ENCODE peak calls at places on chromosomes 4 and X, in four cellular contexts. One of them, this sample, is unnamed.

GRCh38 chrX:45849261-45849660 is 648.6 kb upstream of the DIPK2B start:
- DNase-seq in AG04450: peak; percentile 36
- DNase-seq in GM04503: peak; percentile 55
- DNase-seq in H54: no peak
- DNase-seq in this sample: peak; percentile 70

GRCh38 chrX:150767045-150767395 is 73.8 kb downstream of the MTMR1 start:
- DNase-seq in AG04450: no peak
- DNase-seq in GM04503: no peak
- DNase-seq in H54: no peak
- DNase-seq in this sample: no peak

GRCh38 chr4:41256740-41257256 is at the start of gene UCHL1:
- DNase-seq in AG04450: peak; percentile 91
- DNase-seq in GM04503: no peak
- DNase-seq in H54: peak; percentile 61
- DNase-seq in this sample: peak; percentile 41

GRCh38 chr4:3293410-3294391 is 880 bp downstream of the RGS12 start:
- DNase-seq in AG04450: no peak
- DNase-seq in GM04503: no peak
- DNase-seq in H54: no peak
- DNase-seq in this sample: no peak

GRCh38 chr4:187294861-187295260 is 571.2 kb upstream of the FAT1 start:
- DNase-seq in AG04450: no peak
- DNase-seq in GM04503: no peak
- DNase-seq in H54: no peak
- DNase-seq in this sample: no peak

GRCh38 chr4:114163051-114163450 is 183.6 kb upstream of the ARSJ start:
- DNase-seq in AG04450: no peak
- DNase-seq in GM04503: peak; percentile 16
- DNase-seq in H54: no peak
- DNase-seq in this sample: no peak

GRCh38 chr4:85776579-85776978 is 301.6 kb downstream of the ARHGAP24 start:
- DNase-seq in AG04450: no peak
- DNase-seq in GM04503: no peak
- DNase-seq in H54: no peak
- DNase-seq in this sample: no peak

GRCh38 chr4:153265311-153266047 is 61.2 kb downstream of the TRIM2 start:
- DNase-seq in AG04450: no peak
- DNase-seq in GM04503: no peak
- DNase-seq in H54: no peak
- DNase-seq in this sample: no peak

GRCh38 chr4:17206829-17207773 is 304.8 kb downstream of the QDPR start:
- DNase-seq in AG04450: no peak
- DNase-seq in GM04503: no peak
- DNase-seq in H54: no peak
- DNase-seq in this sample: no peak

GRCh38 chr4:20682853-20683252 is 17.4 kb upstream of the PACRGL start:
- DNase-seq in AG04450: no peak
- DNase-seq in GM04503: no peak
- DNase-seq in H54: no peak
- DNase-seq in this sample: no peak

GRCh38 chr4:42554072-42554471 is 102.8 kb downstream of the ATP8A1 start:
- DNase-seq in AG04450: no peak
- DNase-seq in GM04503: no peak
- DNase-seq in H54: no peak
- DNase-seq in this sample: no peak

GRCh38 chrX:71210829-71211228 is 12.2 kb upstream of the GJB1 start:
- DNase-seq in AG04450: no peak
- DNase-seq in GM04503: peak; percentile 50
- DNase-seq in H54: no peak
- DNase-seq in this sample: peak; percentile 24

GRCh38 chrX:7218321-7219152 is 70.6 kb upstream of the PUDP start:
- DNase-seq in AG04450: no peak
- DNase-seq in GM04503: no peak
- DNase-seq in H54: no peak
- DNase-seq in this sample: no peak

GRCh38 chr4:26192921-26193894 is 127.6 kb upstream of the RBPJ start:
- DNase-seq in AG04450: no peak
- DNase-seq in GM04503: no peak
- DNase-seq in H54: no peak
- DNase-seq in this sample: no peak

This sample was measured in AG09309.